ENCODE peak calls at places on chromosomes 11 and 22, in seven cellular contexts. R, P, A, I, C, V and W are unnamed samples.

GRCh38 chr11:7520011-7520942 is 6.5 kb downstream of the PPFIBP2 start:
- DNase-seq in R (no peak), P (no peak), A (no peak), I (no peak), C (no peak), V (no peak), W (no peak)

GRCh38 chr11:96143016-96143670 is 199.9 kb downstream of the MAML2 start:
- DNase-seq in R (no peak), P (no peak), A (no peak), I (peak), C (no peak), V (no peak), W (no peak)

GRCh38 chr11:71286701-71287643 is 34.6 kb upstream of the SHANK2 start:
- DNase-seq in R (peak), P (no peak), A (no peak), I (peak), C (peak), V (no peak), W (no peak)

GRCh38 chr11:66867425-66868040 is 10.7 kb downstream of the LRFN4 start:
- DNase-seq in R (no peak), P (no peak), A (no peak), I (no peak), C (no peak), V (no peak), W (no peak)

GRCh38 chr11:61654397-61654829 is 25.8 kb upstream of the DAGLA start:
- DNase-seq in R (no peak), P (no peak), A (no peak), I (no peak), C (peak), V (no peak), W (no peak)

GRCh38 chr11:105466582-105467228 is 143.2 kb upstream of the GRIA4 start:
- DNase-seq in R (no peak), P (no peak), A (no peak), I (peak), C (no peak), V (no peak), W (no peak)

GRCh38 chr22:48303360-48303725 is 1524.3 kb downstream of the BRD1 start:
- DNase-seq in R (no peak), P (no peak), A (no peak), I (no peak), C (no peak), V (no peak), W (no peak)

GRCh38 chr11:116078101-116078561 is 573.9 kb upstream of the CADM1 start:
- DNase-seq in R (no peak), P (peak), A (peak), I (no peak), C (no peak), V (no peak), W (no peak)

GRCh38 chr11:66429983-66430602 is 8.6 kb downstream of the MRPL11 start:
- DNase-seq in R (peak), P (peak), A (peak), I (peak), C (peak), V (peak), W (peak)

GRCh38 chr22:30943368-30943767 is 25.2 kb downstream of the MORC2 start:
- DNase-seq in R (no peak), P (no peak), A (no peak), I (no peak), C (no peak), V (no peak), W (no peak)

GRCh38 chr11:77147668-77148321 is 19.7 kb downstream of the MYO7A start:
- DNase-seq in R (no peak), P (no peak), A (no peak), I (peak), C (no peak), V (no peak), W (no peak)

GRCh38 chr11:65789230-65790103 is 2.6 kb downstream of the OVOL1 start:
- DNase-seq in R (no peak), P (no peak), A (no peak), I (no peak), C (no peak), V (no peak), W (no peak)

GRCh38 chr11:134288486-134288885 is 12.3 kb downstream of the GLB1L3 start:
- DNase-seq in R (no peak), P (no peak), A (no peak), I (no peak), C (no peak), V (no peak), W (no peak)

GRCh38 chr11:70608568-70609314 is 210.4 kb downstream of the CTTN start:
- DNase-seq in R (no peak), P (no peak), A (no peak), I (peak), C (no peak), V (no peak), W (no peak)

GRCh38 chr11:134228625-134229024 is 4.2 kb downstream of the VPS26B start:
- DNase-seq in R (no peak), P (no peak), A (no peak), I (no peak), C (no peak), V (no peak), W (no peak)

GRCh38 chr22:44667829-44668189 is 34.2 kb upstream of the PRR5 start:
- DNase-seq in R (no peak), P (no peak), A (no peak), I (no peak), C (no peak), V (no peak), W (no peak)

GRCh38 chr11:79546366-79546765 is 105.5 kb upstream of the TENM4 start:
- DNase-seq in R (no peak), P (no peak), A (no peak), I (no peak), C (no peak), V (no peak), W (no peak)

GRCh38 chr22:20066617-20067383 is 13.2 kb upstream of the DGCR8 start:
- DNase-seq in R (no peak), P (no peak), A (no peak), I (no peak), C (no peak), V (no peak), W (no peak)

GRCh38 chr22:41699264-41700104 is at the start of gene MEI1:
- DNase-seq in R (peak), P (no peak), A (no peak), I (peak), C (peak), V (peak), W (no peak)

GRCh38 chr11:76656571-76657081 is 13.9 kb downstream of the LRRC32 start:
- DNase-seq in R (peak), P (no peak), A (no peak), I (no peak), C (peak), V (no peak), W (peak)

GRCh38 chr11:2325719-2326118 is 23.9 kb downstream of the TSPAN32 start:
- DNase-seq in R (peak), P (no peak), A (no peak), I (no peak), C (peak), V (no peak), W (peak)

GRCh38 chr11:65398362-65398910 is 12.0 kb downstream of the FRMD8 start:
- DNase-seq in R (no peak), P (no peak), A (no peak), I (no peak), C (no peak), V (no peak), W (no peak)

GRCh38 chr22:41403532-41404318 is 22.0 kb downstream of the TEF start:
- DNase-seq in R (peak), P (peak), A (peak), I (peak), C (peak), V (peak), W (peak)

GRCh38 chr22:27474112-27474571 is 327.4 kb downstream of the MN1 start:
- DNase-seq in R (no peak), P (no peak), A (no peak), I (peak), C (no peak), V (no peak), W (no peak)

GRCh38 chr22:36753120-36753802 is 22.7 kb downstream of the IFT27 start:
- DNase-seq in R (peak), P (no peak), A (no peak), I (no peak), C (no peak), V (no peak), W (no peak)

GRCh38 chr11:63764712-63765631 is 3.6 kb downstream of the ZFTA start:
- DNase-seq in R (no peak), P (peak), A (no peak), I (no peak), C (peak), V (no peak), W (peak)

GRCh38 chr11:68956142-68956541 is 24.6 kb downstream of the MRGPRD start:
- DNase-seq in R (no peak), P (peak), A (peak), I (no peak), C (no peak), V (no peak), W (no peak)

GRCh38 chr11:2459016-2459725 is 14.4 kb downstream of the KCNQ1 start:
- DNase-seq in R (peak), P (no peak), A (no peak), I (no peak), C (no peak), V (no peak), W (peak)

GRCh38 chr11:131038597-131038996 is 122.3 kb upstream of the SNX19 start:
- DNase-seq in R (no peak), P (no peak), A (peak), I (no peak), C (no peak), V (no peak), W (no peak)

GRCh38 chr11:118908931-118909618 is 16.7 kb downstream of the BCL9L start:
- DNase-seq in R (no peak), P (no peak), A (no peak), I (peak), C (peak), V (no peak), W (peak)

GRCh38 chr11:6531267-6531752 is 34.2 kb downstream of the DNHD1 start:
- DNase-seq in R (no peak), P (peak), A (peak), I (peak), C (no peak), V (no peak), W (no peak)

GRCh38 chr22:46796566-46797195 is 34.2 kb downstream of the TBC1D22A start:
- DNase-seq in R (no peak), P (no peak), A (no peak), I (no peak), C (no peak), V (no peak), W (peak)

GRCh38 chr11:114683007-114683406 is 4.7 kb downstream of the NXPE2 start:
- DNase-seq in R (no peak), P (no peak), A (no peak), I (no peak), C (no peak), V (no peak), W (no peak)

GRCh38 chr11:112509300-112509699 is 248.6 kb upstream of the PLET1 start:
- DNase-seq in R (no peak), P (no peak), A (no peak), I (no peak), C (no peak), V (no peak), W (no peak)

GRCh38 chr22:37419916-37420655 is 7.2 kb downstream of the ELFN2 start:
- DNase-seq in R (no peak), P (no peak), A (peak), I (no peak), C (no peak), V (no peak), W (no peak)

GRCh38 chr11:113240389-113240788 is 74.0 kb upstream of the TTC12 start:
- DNase-seq in R (no peak), P (no peak), A (no peak), I (no peak), C (no peak), V (no peak), W (no peak)

GRCh38 chr11:66224226-66224850 is 44.1 kb upstream of the RAB1B start:
- DNase-seq in R (no peak), P (no peak), A (no peak), I (no peak), C (no peak), V (no peak), W (no peak)

GRCh38 chr11:93225642-93226041 is 27.9 kb upstream of the SLC36A4 start:
- DNase-seq in R (no peak), P (no peak), A (no peak), I (peak), C (no peak), V (no peak), W (no peak)

GRCh38 chr11:19561011-19561410 is 151.6 kb upstream of the NAV2 start:
- DNase-seq in R (no peak), P (no peak), A (no peak), I (no peak), C (no peak), V (no peak), W (no peak)

GRCh38 chr22:30884211-30885000 is 84.2 kb downstream of the MORC2 start:
- DNase-seq in R (no peak), P (no peak), A (no peak), I (no peak), C (no peak), V (no peak), W (no peak)

GRCh38 chr22:39560127-39560526 is 10.4 kb upstream of the CACNA1I start:
- DNase-seq in R (no peak), P (no peak), A (no peak), I (no peak), C (no peak), V (no peak), W (no peak)

GRCh38 chr22:39565414-39565944 is 5.1 kb upstream of the CACNA1I start:
- DNase-seq in R (no peak), P (no peak), A (no peak), I (no peak), C (no peak), V (no peak), W (no peak)

GRCh38 chr22:39559456-39560105 is 11.0 kb upstream of the CACNA1I start:
- DNase-seq in R (no peak), P (no peak), A (peak), I (no peak), C (no peak), V (no peak), W (no peak)

GRCh38 chr22:39563571-39564428 is 6.8 kb upstream of the CACNA1I start:
- DNase-seq in R (no peak), P (no peak), A (no peak), I (no peak), C (no peak), V (no peak), W (no peak)

DNA sequence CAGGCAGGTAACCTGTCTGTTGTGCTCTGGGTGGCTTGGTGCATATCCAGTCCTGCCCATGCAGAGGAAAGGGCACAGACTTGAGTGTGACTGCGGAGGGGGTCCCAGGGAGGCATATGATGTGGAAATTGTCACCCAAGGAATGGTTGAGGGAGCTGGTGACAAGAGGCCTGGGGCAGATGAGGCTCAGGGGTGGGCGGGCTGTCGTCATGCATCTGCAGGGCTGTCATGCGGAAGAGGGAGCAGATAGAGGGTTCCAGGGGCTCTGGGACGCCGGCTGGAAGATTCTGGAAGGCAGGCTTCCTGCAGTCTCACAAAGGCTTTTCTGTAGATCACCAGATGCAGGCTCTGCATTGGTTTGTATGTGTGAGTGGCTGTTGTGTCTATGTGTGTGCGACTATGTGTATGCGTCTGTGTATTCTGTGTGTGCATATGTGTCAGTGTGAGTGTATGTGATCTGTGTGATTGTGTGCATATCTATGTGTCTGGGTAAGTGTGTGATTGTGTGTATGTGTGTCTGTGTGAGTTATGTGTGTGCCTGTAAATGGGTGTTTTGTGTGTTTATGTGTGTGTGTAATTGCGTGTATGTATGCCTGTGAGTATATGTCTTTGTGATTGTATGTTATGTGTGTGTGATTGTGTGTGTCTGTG is 7.6 kb upstream of the CACNA1I start:
- DNase-seq in R (no peak), P (no peak), A (no peak), I (no peak), C (no peak), V (no peak), W (no peak)
- TF ChIP-seq CTCF in R (no peak), P (no peak), A (no peak), I (no peak), C (no peak), V (no peak), W (no peak)

DNA sequence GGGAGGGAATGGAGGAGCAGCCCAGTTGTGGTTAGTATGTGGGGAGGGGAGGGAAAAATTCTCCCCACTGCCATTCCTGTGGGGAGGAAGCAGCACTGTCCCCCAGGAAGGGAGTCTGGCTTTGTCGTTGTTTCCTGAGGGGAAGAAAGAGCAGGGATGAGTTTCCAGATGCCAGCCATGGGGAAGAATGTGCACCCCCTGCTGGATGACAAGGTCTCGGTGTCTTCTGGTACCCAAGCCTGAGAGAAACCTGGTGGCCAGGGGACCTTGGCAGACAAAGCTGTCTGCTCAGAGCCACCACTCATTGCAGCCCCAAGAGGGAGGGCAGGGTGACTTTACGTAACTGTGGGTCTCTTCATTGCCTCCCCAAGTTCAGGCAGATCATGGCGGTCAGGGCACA is 81.3 kb upstream of the CD82 start:
- DNase-seq in R (no peak), P (peak), A (peak), I (no peak), C (no peak), V (no peak), W (no peak)
- TF ChIP-seq CTCF in R (no peak), P (peak), A (peak), I (peak), C (peak), V (no peak), W (peak)

DNA sequence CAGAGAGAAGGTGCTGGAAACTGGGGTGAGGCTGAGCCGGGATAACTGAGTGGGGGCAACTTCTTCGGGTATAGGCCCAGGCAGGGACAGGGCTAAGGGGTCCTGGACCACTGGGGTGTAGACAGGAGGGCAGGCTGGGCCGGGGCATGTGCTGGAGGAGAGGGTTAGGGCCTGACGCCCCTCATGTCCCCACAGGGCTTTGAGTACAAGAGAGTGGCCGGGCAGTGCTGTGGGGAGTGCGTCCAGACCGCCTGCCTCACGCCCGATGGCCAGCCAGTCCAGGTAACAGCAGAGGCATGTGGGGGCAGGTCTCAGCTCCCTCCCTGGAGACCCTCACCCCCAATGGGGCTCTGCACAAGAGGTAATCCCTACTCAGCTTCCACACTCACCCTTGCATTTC is 36.7 kb downstream of the MUC5B start:
- DNase-seq in R (no peak), P (no peak), A (no peak), I (no peak), C (no peak), V (no peak), W (no peak)
- TF ChIP-seq CTCF in R (no peak), P (no peak), A (no peak), I (no peak), C (no peak), V (no peak), W (no peak)

GRCh38 chr22:50326959-50327710 is at the start of gene DENND6B:
- DNase-seq in R (no peak), P (peak), A (peak), I (peak), C (peak), V (no peak), W (peak)
- TF ChIP-seq CTCF in R (peak), P (peak), A (peak), I (peak), C (peak), V (no peak), W (peak)

DNA sequence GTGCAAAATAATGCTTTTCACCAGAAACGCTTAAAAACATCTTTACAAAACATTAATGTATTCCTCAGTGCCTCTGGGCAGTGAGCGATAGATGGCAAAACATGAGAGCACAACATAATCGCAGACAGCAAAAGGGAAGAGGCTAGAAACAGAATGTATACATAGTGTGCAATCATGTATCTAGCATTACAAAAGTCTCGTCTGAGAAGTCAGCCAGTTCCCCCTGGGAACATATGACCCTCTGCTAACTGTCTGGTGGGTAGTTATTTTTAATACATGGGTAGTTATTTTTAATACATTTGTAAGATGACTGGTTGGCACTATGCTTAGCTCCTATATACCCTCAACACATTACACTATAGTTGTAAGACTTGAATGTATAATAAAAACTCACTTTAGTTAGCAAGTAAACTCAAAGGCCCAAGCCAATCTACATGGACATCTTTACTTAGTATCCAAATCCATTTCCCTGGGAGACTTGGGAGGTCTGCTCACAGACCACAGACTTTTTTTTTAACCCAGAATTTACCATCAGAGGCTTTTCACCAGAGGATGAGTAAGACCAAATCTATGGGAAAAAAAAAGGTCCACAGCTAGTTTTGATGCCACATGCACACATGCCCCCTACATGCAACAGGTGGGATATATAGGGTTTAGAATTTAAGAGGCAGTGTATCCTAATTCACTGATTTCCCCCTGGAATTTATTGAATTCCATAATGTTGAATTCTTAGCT is 71.7 kb downstream of the AMBRA1 start:
- DNase-seq in R (no peak), P (no peak), A (no peak), I (peak), C (no peak), V (no peak), W (no peak)
- TF ChIP-seq CTCF in R (no peak), P (peak), A (peak), I (peak), C (no peak), V (no peak), W (peak)